ENCODE peak calls at places on chromosome 2, in four cellular contexts. C is K562, W is GM23338, O is A549. V is an unnamed sample.

GRCh38 chr2:19682493-19682892 is 219.3 kb downstream of the TTC32 start:
- DNase-seq in C (no peak), W (no peak), O (peak), V (no peak)

GRCh38 chr2:61769093-61769675 is 84.7 kb downstream of the FAM161A start:
- DNase-seq in C (no peak), W (no peak), O (no peak), V (no peak)

GRCh38 chr2:21067863-21068537 is 24.1 kb upstream of the APOB start:
- DNase-seq in C (no peak), W (peak), O (no peak), V (no peak)

GRCh38 chr2:142880275-142880674 is 2.8 kb downstream of the KYNU start:
- DNase-seq in C (no peak), W (no peak), O (no peak), V (no peak)

GRCh38 chr2:32068-32467 is 14.2 kb downstream of the FAM110C start:
- DNase-seq in C (no peak), W (no peak), O (no peak), V (no peak)

GRCh38 chr2:121266543-121267106 is 18.4 kb downstream of the TFCP2L1 start:
- DNase-seq in C (no peak), W (no peak), O (no peak), V (no peak)

GRCh38 chr2:32792416-32792815 is 154.3 kb upstream of the LTBP1 start:
- DNase-seq in C (no peak), W (no peak), O (no peak), V (no peak)

GRCh38 chr2:211133766-211134165 is 577.4 kb downstream of the CPS1 start:
- DNase-seq in C (no peak), W (peak), O (no peak), V (no peak)

GRCh38 chr2:161992526-161992925 is 81.5 kb downstream of the DPP4 start:
- DNase-seq in C (no peak), W (no peak), O (no peak), V (no peak)

GRCh38 chr2:85458611-85459563 is 40.4 kb downstream of the SH2D6 start:
- DNase-seq in C (no peak), W (peak), O (no peak), V (no peak)

GRCh38 chr2:101190753-101191516 is 39.8 kb upstream of the TBC1D8 start:
- DNase-seq in C (no peak), W (no peak), O (no peak), V (no peak)

GRCh38 chr2:239216614-239217273 is 184.1 kb downstream of the HDAC4 start:
- DNase-seq in C (no peak), W (no peak), O (no peak), V (no peak)

GRCh38 chr2:121860033-121860810 is 104.8 kb downstream of the TSN start:
- DNase-seq in C (no peak), W (no peak), O (no peak), V (no peak)

GRCh38 chr2:121246704-121247255 is 38.2 kb downstream of the TFCP2L1 start:
- DNase-seq in C (no peak), W (no peak), O (no peak), V (no peak)

GRCh38 chr2:14451312-14451711 is 181.2 kb upstream of the LRATD1 start:
- DNase-seq in C (no peak), W (peak), O (no peak), V (no peak)

GRCh38 chr2:62577994-62578836 is 72.2 kb upstream of the TMEM17 start:
- DNase-seq in C (no peak), W (no peak), O (peak), V (no peak)

GRCh38 chr2:46003912-46004473 is 293.2 kb upstream of the EPAS1 start:
- DNase-seq in C (no peak), W (no peak), O (no peak), V (no peak)

GRCh38 chr2:55277310-55277709 is 8.3 kb upstream of the MTIF2 start:
- DNase-seq in C (no peak), W (no peak), O (no peak), V (no peak)

GRCh38 chr2:71581015-71581414 is 127.7 kb downstream of the DYSF start:
- DNase-seq in C (no peak), W (no peak), O (no peak), V (no peak)

GRCh38 chr2:132729572-132729971 is 59.6 kb upstream of the LYPD1 start:
- DNase-seq in C (no peak), W (no peak), O (no peak), V (no peak)

GRCh38 chr2:27122791-27123190 is 824 bp upstream of the ABHD1 start:
- DNase-seq in C (no peak), W (no peak), O (no peak), V (no peak)

GRCh38 chr2:74201596-74201995 is 3.2 kb downstream of the MTHFD2 start:
- DNase-seq in C (no peak), W (no peak), O (no peak), V (no peak)

GRCh38 chr2:62736899-62737559 is 31.5 kb downstream of the EHBP1 start:
- DNase-seq in C (no peak), W (peak), O (no peak), V (no peak)

GRCh38 chr2:95269036-95269680 is 5.1 kb upstream of the PROM2 start:
- DNase-seq in C (no peak), W (no peak), O (no peak), V (no peak)

GRCh38 chr2:183812091-183812490 is 687.8 kb downstream of the NUP35 start:
- DNase-seq in C (no peak), W (no peak), O (no peak), V (no peak)

GRCh38 chr2:120817956-120818325 is 82.3 kb downstream of the GLI2 start:
- DNase-seq in C (no peak), W (no peak), O (no peak), V (no peak)

GRCh38 chr2:205637779-205638503 is 44.4 kb upstream of the NRP2 start:
- DNase-seq in C (no peak), W (no peak), O (no peak), V (no peak)

GRCh38 chr2:231388725-231389346 is 6.7 kb upstream of the B3GNT7 start:
- DNase-seq in C (no peak), W (no peak), O (no peak), V (peak)

GRCh38 chr2:20184067-20184938 is 40.6 kb downstream of the SDC1 start:
- DNase-seq in C (no peak), W (no peak), O (peak), V (no peak)

GRCh38 chr2:179341152-179341866 is 76.7 kb upstream of the SESTD1 start:
- DNase-seq in C (no peak), W (no peak), O (no peak), V (no peak)

GRCh38 chr2:144111443-144111842 is 408.5 kb downstream of the ZEB2 start:
- DNase-seq in C (no peak), W (no peak), O (no peak), V (no peak)

GRCh38 chr2:65710779-65711295 is 278.4 kb upstream of the SPRED2 start:
- DNase-seq in C (no peak), W (peak), O (peak), V (no peak)

GRCh38 chr2:5673148-5673860 is 18.9 kb upstream of the SOX11 start:
- DNase-seq in C (no peak), W (peak), O (no peak), V (peak)

GRCh38 chr2:21256006-21256405 is 132.2 kb downstream of the TDRD15 start:
- DNase-seq in C (no peak), W (no peak), O (no peak), V (no peak)

GRCh38 chr2:152560163-152560562 is 157.1 kb downstream of the PRPF40A start:
- DNase-seq in C (no peak), W (no peak), O (no peak), V (no peak)

GRCh38 chr2:33223851-33224250 is 252.6 kb upstream of the RASGRP3 start:
- DNase-seq in C (no peak), W (no peak), O (no peak), V (no peak)

GRCh38 chr2:71530246-71530986 is 77.1 kb downstream of the DYSF start:
- DNase-seq in C (peak), W (peak), O (peak), V (peak)

DNA sequence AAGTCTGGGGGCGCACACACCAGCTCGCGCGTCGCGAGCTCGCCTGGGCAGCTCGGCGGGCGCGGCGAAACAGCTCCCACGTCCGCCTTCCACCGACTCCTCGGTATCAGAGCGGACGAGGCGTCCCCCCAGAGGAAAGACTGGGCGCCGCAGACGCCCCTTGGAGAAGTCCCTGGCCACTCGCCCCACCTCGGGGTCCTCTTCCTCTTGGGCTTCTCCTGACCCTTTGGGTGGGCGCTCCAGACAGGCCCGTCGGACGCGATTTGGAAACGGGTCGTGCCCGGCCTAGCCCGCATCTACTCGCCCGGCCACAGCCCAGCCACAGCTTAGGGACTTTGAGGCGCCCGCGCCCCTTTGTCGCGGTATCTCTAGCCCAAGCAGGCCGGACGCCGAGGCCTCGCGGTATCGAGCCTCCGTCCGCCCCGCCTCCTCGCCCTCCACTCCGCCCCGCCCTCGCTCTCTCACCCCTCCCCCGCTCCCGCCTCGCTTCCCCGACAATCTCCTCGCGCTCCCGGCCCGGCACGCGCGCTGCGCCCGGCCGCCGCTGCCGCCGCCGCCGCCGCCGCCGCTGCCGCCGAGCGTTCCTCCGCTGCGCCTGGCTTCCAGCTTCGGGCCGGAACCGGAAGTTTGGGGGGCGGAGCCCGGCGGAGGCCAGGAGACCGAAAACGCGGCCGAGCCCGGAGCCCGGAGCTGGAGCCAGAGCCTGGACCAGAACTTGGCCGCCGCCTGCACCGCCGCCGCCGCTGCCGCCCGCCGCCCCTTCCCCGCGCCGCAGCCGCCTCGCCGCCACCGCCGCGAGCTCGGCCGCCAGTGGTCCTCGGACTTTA is 752 bp upstream of the ACVR2A start:
- DNase-seq in C (peak), W (peak), O (peak), V (peak)
- TF ChIP-seq REST in C (peak), W (no peak), O (peak), V (no peak)

GRCh38 chr2:219522111-219523030 is 8.1 kb downstream of the ASIC4 start:
- DNase-seq in C (peak), W (peak), O (no peak), V (no peak)
- H3K4me3 ChIP-seq in C (peak), W (peak), O (no peak), V (no peak)

GRCh38 chr2:25672500-25673169 is 742 bp downstream of the DTNB start:
- DNase-seq in C (no peak), W (peak), O (peak), V (no peak)
- TF ChIP-seq REST in C (no peak), W (no peak), O (no peak), V (no peak)

DNA sequence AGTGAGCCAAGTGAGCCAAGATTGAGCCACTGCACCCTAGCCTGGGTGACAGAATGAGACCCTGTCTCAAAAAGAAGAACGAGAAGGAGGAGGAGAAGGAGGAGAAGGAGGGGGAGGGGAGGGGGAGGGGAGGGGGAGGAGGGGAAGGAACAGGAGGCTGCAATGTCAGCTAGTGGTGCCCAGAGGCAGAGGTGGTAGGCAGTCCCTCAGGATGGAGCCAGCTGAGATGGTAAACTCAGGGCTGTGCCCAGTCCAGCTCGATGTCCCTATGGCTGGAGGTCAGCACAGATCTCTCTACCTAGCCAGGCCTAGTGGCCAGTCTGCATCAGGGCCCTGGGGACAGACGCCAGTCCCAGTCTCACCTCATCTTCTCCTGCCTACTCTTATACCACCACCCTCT is 7.8 kb upstream of the PLB1 start:
- DNase-seq in C (no peak), W (no peak), O (no peak), V (no peak)
- H3K4me3 ChIP-seq in C (no peak), W (no peak), O (no peak), V (no peak)

GRCh38 chr2:34254272-34254882 is 655.3 kb upstream of the FAM98A start:
- DNase-seq in C (no peak), W (no peak), O (no peak), V (no peak)
- TF ChIP-seq REST in C (no peak), W (no peak), O (no peak), V (no peak)